ENCODE peak calls at places on chromosomes 5 and 9, in nine cellular contexts. J, W, V, H, G, A, B, S and U are unnamed samples.

GRCh38 chr9:70119786-70120185 is 76.1 kb downstream of the MAMDC2 start:
- DNase-seq in J (no peak), V (no peak), S (no peak), G (no peak), A (no peak), H (no peak), B (no peak), W (no peak), U (no peak)

GRCh38 chr9:132622144-132622543 is 39.7 kb downstream of the BARHL1 start:
- DNase-seq in B (no peak), G (no peak), A (no peak), V (no peak), H (no peak), J (no peak), W (no peak), S (peak), U (peak)

GRCh38 chr5:169084775-169085566 is 216.0 kb downstream of the SLIT3 start:
- DNase-seq in A (no peak), H (no peak), V (no peak), W (no peak), G (no peak), S (no peak), J (no peak), B (no peak), U (no peak)

GRCh38 chr5:119452373-119453044 is at the start of gene HSD17B4:
- DNase-seq in S (peak), W (peak), J (peak), G (peak), B (peak), H (peak), V (peak), A (peak), U (peak)

GRCh38 chr5:142248853-142249462 is 75.9 kb downstream of the SPRY4 start:
- DNase-seq in A (no peak), J (no peak), G (no peak), H (peak), W (peak), B (no peak), S (no peak), V (no peak), U (no peak)

GRCh38 chr5:54514269-54514668 is 3.3 kb upstream of the SNX18 start:
- DNase-seq in B (no peak), W (no peak), V (no peak), G (no peak), J (no peak), A (no peak), S (no peak), H (no peak), U (no peak)

GRCh38 chr9:124272979-124273378 is 15.2 kb downstream of the NEK6 start:
- DNase-seq in J (no peak), B (no peak), H (no peak), G (no peak), W (no peak), A (no peak), V (no peak), S (no peak), U (no peak)

GRCh38 chr5:168346417-168346816 is 55.0 kb downstream of the WWC1 start:
- DNase-seq in S (no peak), A (no peak), W (peak), V (no peak), H (no peak), B (no peak), J (no peak), G (no peak), U (no peak)

GRCh38 chr5:154603978-154604679 is 126.1 kb upstream of the HAND1 start:
- DNase-seq in W (no peak), V (no peak), A (no peak), J (no peak), H (peak), S (no peak), G (peak), B (no peak), U (no peak)

GRCh38 chr9:69130456-69131441 is 43.3 kb upstream of the TJP2 start:
- DNase-seq in W (no peak), S (no peak), A (no peak), H (peak), B (no peak), G (no peak), V (no peak), J (no peak), U (peak)

GRCh38 chr5:68920888-68921287 is 172.9 kb upstream of the SLC30A5 start:
- DNase-seq in J (no peak), B (no peak), A (no peak), G (no peak), V (no peak), S (no peak), W (no peak), H (no peak), U (no peak)

GRCh38 chr5:36647046-36647445 is 40.6 kb downstream of the SLC1A3 start:
- DNase-seq in G (no peak), B (no peak), J (no peak), A (no peak), V (no peak), H (no peak), W (no peak), S (no peak), U (no peak)

GRCh38 chr9:86792136-86792535 is 155.2 kb downstream of the GAS1 start:
- DNase-seq in W (no peak), V (no peak), S (no peak), A (no peak), G (no peak), B (no peak), J (no peak), H (no peak), U (no peak)

GRCh38 chr9:68584110-68585033 is 43.7 kb upstream of the TMEM252 start:
- DNase-seq in H (peak), S (peak), B (peak), J (peak), A (peak), V (peak), G (peak), W (peak), U (peak)

GRCh38 chr5:178416919-178417318 is 173.3 kb downstream of the COL23A1 start:
- DNase-seq in H (peak), B (no peak), V (no peak), A (no peak), J (no peak), G (no peak), S (no peak), W (no peak), U (peak)

GRCh38 chr5:100900142-100900795 is 2.8 kb downstream of the ST8SIA4 start:
- DNase-seq in J (peak), A (peak), B (no peak), G (no peak), V (peak), S (peak), W (peak), H (no peak), U (peak)

GRCh38 chr9:97918641-97919040 is 3.7 kb downstream of the TRMO start:
- DNase-seq in B (no peak), G (no peak), S (no peak), J (no peak), V (no peak), W (no peak), H (no peak), A (no peak), U (no peak)

GRCh38 chr5:14184725-14185124 is 41.6 kb downstream of the TRIO start:
- DNase-seq in J (no peak), S (no peak), V (no peak), W (no peak), G (no peak), B (no peak), A (no peak), H (no peak), U (no peak)

GRCh38 chr5:6729400-6730310 is 16.4 kb downstream of the TENT4A start:
- DNase-seq in V (peak), A (no peak), B (no peak), G (no peak), J (peak), H (no peak), S (no peak), W (no peak), U (no peak)

GRCh38 chr9:18531127-18531526 is 57.2 kb downstream of the ADAMTSL1 start:
- DNase-seq in W (no peak), G (no peak), J (no peak), H (no peak), V (no peak), A (no peak), S (no peak), B (no peak), U (no peak)

GRCh38 chr9:92977279-92977678 is 30.0 kb downstream of the FGD3 start:
- DNase-seq in B (no peak), S (peak), W (no peak), J (no peak), G (no peak), H (no peak), A (no peak), V (no peak), U (no peak)

GRCh38 chr5:35138232-35138631 is 90.5 kb upstream of the AGXT2 start:
- DNase-seq in W (no peak), J (no peak), V (no peak), B (no peak), G (no peak), S (no peak), H (no peak), A (no peak), U (no peak)

GRCh38 chr5:35338169-35338476 is 107.8 kb upstream of the PRLR start:
- DNase-seq in J (no peak), W (no peak), G (no peak), A (no peak), B (no peak), V (no peak), S (no peak), H (no peak), U (no peak)

GRCh38 chr5:8233479-8233878 is 364.5 kb downstream of the MTRR start:
- DNase-seq in V (no peak), H (no peak), J (no peak), B (no peak), S (no peak), A (no peak), G (no peak), W (no peak), U (no peak)

GRCh38 chr5:71631070-71631469 is 43.9 kb downstream of the MCCC2 start:
- DNase-seq in V (no peak), G (no peak), W (no peak), H (no peak), S (no peak), J (no peak), B (no peak), A (no peak), U (no peak)

GRCh38 chr9:137180491-137180890 is 7.9 kb downstream of the ANAPC2 start:
- DNase-seq in V (no peak), A (no peak), W (no peak), G (no peak), J (no peak), B (no peak), S (no peak), H (no peak), U (no peak)